ENCODE peak calls at places on chromosome 10, in four cellular contexts. One of them, this sample, is unnamed.

GRCh38 chr10:101489355-101489754 is 98.7 kb downstream of the POLL start:
- DNase-seq in A549: no peak
- DNase-seq in substantia nigra: no peak
- DNase-seq in effector memory CD4-positive, alpha-beta T cell: no peak
- DNase-seq in this sample: no peak

GRCh38 chr10:68167790-68168189 is 58.5 kb downstream of the MYPN start:
- DNase-seq in substantia nigra: no peak
- DNase-seq in effector memory CD4-positive, alpha-beta T cell: no peak
- DNase-seq in A549: no peak
- DNase-seq in this sample: no peak

GRCh38 chr10:3036155-3036554 is 31.2 kb upstream of the PFKP start:
- DNase-seq in A549: no peak
- DNase-seq in effector memory CD4-positive, alpha-beta T cell: no peak
- DNase-seq in substantia nigra: no peak
- DNase-seq in this sample: no peak

GRCh38 chr10:17062493-17063487 is 66.8 kb downstream of the CUBN start:
- DNase-seq in substantia nigra: no peak
- DNase-seq in A549: peak
- DNase-seq in effector memory CD4-positive, alpha-beta T cell: no peak
- DNase-seq in this sample: no peak

GRCh38 chr10:6563075-6563474 is 17.0 kb downstream of the PRKCQ start:
- DNase-seq in effector memory CD4-positive, alpha-beta T cell: no peak
- DNase-seq in A549: no peak
- DNase-seq in substantia nigra: no peak
- DNase-seq in this sample: no peak

GRCh38 chr10:99612167-99612831 is 7.9 kb downstream of the SLC25A28 start:
- DNase-seq in A549: peak
- DNase-seq in substantia nigra: no peak
- DNase-seq in effector memory CD4-positive, alpha-beta T cell: no peak
- DNase-seq in this sample: peak

GRCh38 chr10:79162861-79163662 is 94.3 kb downstream of the ZMIZ1 start:
- DNase-seq in substantia nigra: no peak
- DNase-seq in effector memory CD4-positive, alpha-beta T cell: no peak
- DNase-seq in A549: peak
- DNase-seq in this sample: no peak

GRCh38 chr10:94097656-94098055 is 103.9 kb downstream of the PLCE1 start:
- DNase-seq in effector memory CD4-positive, alpha-beta T cell: no peak
- DNase-seq in substantia nigra: no peak
- DNase-seq in A549: no peak
- DNase-seq in this sample: no peak

GRCh38 chr10:32985781-32986350 is 27.8 kb upstream of the ITGB1 start:
- DNase-seq in substantia nigra: no peak
- DNase-seq in effector memory CD4-positive, alpha-beta T cell: no peak
- DNase-seq in A549: peak
- DNase-seq in this sample: no peak

GRCh38 chr10:113047963-113048781 is 98.1 kb downstream of the TCF7L2 start:
- DNase-seq in A549: no peak
- DNase-seq in substantia nigra: no peak
- DNase-seq in effector memory CD4-positive, alpha-beta T cell: no peak
- DNase-seq in this sample: no peak

GRCh38 chr10:103745264-103746247 is 109.8 kb downstream of the SH3PXD2A start:
- DNase-seq in effector memory CD4-positive, alpha-beta T cell: peak
- DNase-seq in A549: no peak
- DNase-seq in substantia nigra: no peak
- DNase-seq in this sample: peak

GRCh38 chr10:88077977-88078376 is 214.6 kb downstream of the PTEN start:
- DNase-seq in A549: no peak
- DNase-seq in effector memory CD4-positive, alpha-beta T cell: no peak
- DNase-seq in substantia nigra: no peak
- DNase-seq in this sample: no peak

GRCh38 chr10:130746311-130746710 is 565.2 kb downstream of the TCERG1L start:
- DNase-seq in A549: no peak
- DNase-seq in substantia nigra: no peak
- DNase-seq in effector memory CD4-positive, alpha-beta T cell: no peak
- DNase-seq in this sample: no peak

GRCh38 chr10:96261930-96262329 is 9.4 kb downstream of the BLNK start:
- DNase-seq in A549: no peak
- DNase-seq in effector memory CD4-positive, alpha-beta T cell: no peak
- DNase-seq in substantia nigra: no peak
- DNase-seq in this sample: no peak

GRCh38 chr10:132270721-132271457 is 36.9 kb downstream of the STK32C start:
- DNase-seq in A549: no peak
- DNase-seq in effector memory CD4-positive, alpha-beta T cell: no peak
- DNase-seq in substantia nigra: no peak
- DNase-seq in this sample: no peak

GRCh38 chr10:44830022-44830421 is 81.1 kb upstream of the TMEM72 start:
- DNase-seq in substantia nigra: no peak
- DNase-seq in A549: no peak
- DNase-seq in effector memory CD4-positive, alpha-beta T cell: no peak
- DNase-seq in this sample: no peak

GRCh38 chr10:14617125-14617524 is 157.6 kb downstream of the FAM107B start:
- DNase-seq in A549: no peak
- DNase-seq in substantia nigra: no peak
- DNase-seq in effector memory CD4-positive, alpha-beta T cell: no peak
- DNase-seq in this sample: no peak

GRCh38 chr10:111076682-111077661 is at the start of gene ADRA2A:
- DNase-seq in A549: peak
- DNase-seq in effector memory CD4-positive, alpha-beta T cell: no peak
- DNase-seq in substantia nigra: no peak
- DNase-seq in this sample: no peak

GRCh38 chr10:75770634-75771081 is 339.2 kb downstream of the LRMDA start:
- DNase-seq in A549: no peak
- DNase-seq in substantia nigra: no peak
- DNase-seq in effector memory CD4-positive, alpha-beta T cell: no peak
- DNase-seq in this sample: no peak

GRCh38 chr10:62115321-62115720 is 153.3 kb downstream of the RTKN2 start:
- DNase-seq in effector memory CD4-positive, alpha-beta T cell: no peak
- DNase-seq in A549: no peak
- DNase-seq in substantia nigra: no peak
- DNase-seq in this sample: no peak

GRCh38 chr10:46254467-46254866 is 32.3 kb upstream of the ANTXRL start:
- DNase-seq in A549: no peak
- DNase-seq in substantia nigra: no peak
- DNase-seq in effector memory CD4-positive, alpha-beta T cell: no peak
- DNase-seq in this sample: no peak

GRCh38 chr10:7121154-7121797 is 289.6 kb downstream of the SFMBT2 start:
- DNase-seq in A549: peak
- DNase-seq in substantia nigra: no peak
- DNase-seq in effector memory CD4-positive, alpha-beta T cell: no peak
- DNase-seq in this sample: peak

GRCh38 chr10:45418859-45419672 is 45.0 kb downstream of the ALOX5 start:
- DNase-seq in effector memory CD4-positive, alpha-beta T cell: peak
- DNase-seq in A549: no peak
- DNase-seq in substantia nigra: peak
- DNase-seq in this sample: peak

GRCh38 chr10:87818505-87819273 is 663 bp upstream of the ATAD1 start:
- DNase-seq in A549: peak
- DNase-seq in substantia nigra: no peak
- DNase-seq in effector memory CD4-positive, alpha-beta T cell: peak
- DNase-seq in this sample: peak

GRCh38 chr10:98344589-98345038 is 70.4 kb downstream of the PYROXD2 start:
- DNase-seq in substantia nigra: no peak
- DNase-seq in effector memory CD4-positive, alpha-beta T cell: no peak
- DNase-seq in A549: no peak
- DNase-seq in this sample: no peak

GRCh38 chr10:62653254-62653653 is 151.3 kb upstream of the ADO start:
- DNase-seq in substantia nigra: no peak
- DNase-seq in A549: no peak
- DNase-seq in effector memory CD4-positive, alpha-beta T cell: no peak
- DNase-seq in this sample: no peak

GRCh38 chr10:29435809-29436501 is 147.1 kb downstream of the LYZL1 start:
- DNase-seq in effector memory CD4-positive, alpha-beta T cell: no peak
- DNase-seq in substantia nigra: no peak
- DNase-seq in A549: no peak
- DNase-seq in this sample: no peak

GRCh38 chr10:64329510-64329909 is 808.3 kb downstream of the REEP3 start:
- DNase-seq in A549: no peak
- DNase-seq in effector memory CD4-positive, alpha-beta T cell: no peak
- DNase-seq in substantia nigra: no peak
- DNase-seq in this sample: no peak

GRCh38 chr10:45421231-45422097 is 47.4 kb downstream of the ALOX5 start:
- DNase-seq in A549: no peak
- DNase-seq in substantia nigra: no peak
- DNase-seq in effector memory CD4-positive, alpha-beta T cell: no peak
- DNase-seq in this sample: no peak

GRCh38 chr10:21649441-21649872 is 115.4 kb downstream of the MLLT10 start:
- DNase-seq in substantia nigra: no peak
- DNase-seq in effector memory CD4-positive, alpha-beta T cell: no peak
- DNase-seq in A549: no peak
- DNase-seq in this sample: no peak

GRCh38 chr10:105138287-105138854 is 497.3 kb downstream of the SORCS3 start:
- DNase-seq in A549: no peak
- DNase-seq in effector memory CD4-positive, alpha-beta T cell: no peak
- DNase-seq in substantia nigra: no peak
- DNase-seq in this sample: no peak

GRCh38 chr10:80855348-80855971 is 317.8 kb downstream of the SH2D4B start:
- DNase-seq in substantia nigra: no peak
- DNase-seq in effector memory CD4-positive, alpha-beta T cell: no peak
- DNase-seq in A549: peak
- DNase-seq in this sample: no peak

GRCh38 chr10:102596506-102596971 is 47.7 kb upstream of the TRIM8 start:
- DNase-seq in substantia nigra: no peak
- DNase-seq in A549: peak
- DNase-seq in effector memory CD4-positive, alpha-beta T cell: no peak
- DNase-seq in this sample: peak

GRCh38 chr10:125154529-125154928 is 5.8 kb downstream of the CTBP2 start:
- DNase-seq in effector memory CD4-positive, alpha-beta T cell: no peak
- DNase-seq in substantia nigra: no peak
- DNase-seq in A549: no peak
- DNase-seq in this sample: no peak
- H3K27ac ChIP-seq in effector memory CD4-positive, alpha-beta T cell: no peak
- H3K27ac ChIP-seq in substantia nigra: peak
- H3K27ac ChIP-seq in A549: peak
- H3K27ac ChIP-seq in this sample: no peak

GRCh38 chr10:97280783-97281182 is 11.7 kb downstream of the ARHGAP19 start:
- DNase-seq in A549: no peak
- DNase-seq in substantia nigra: no peak
- DNase-seq in effector memory CD4-positive, alpha-beta T cell: no peak
- DNase-seq in this sample: no peak

GRCh38 chr10:97279121-97279815 is 13.2 kb downstream of the ARHGAP19 start:
- DNase-seq in substantia nigra: no peak
- DNase-seq in A549: peak
- DNase-seq in effector memory CD4-positive, alpha-beta T cell: no peak
- DNase-seq in this sample: no peak

GRCh38 chr10:97274828-97275227 is 17.6 kb downstream of the ARHGAP19 start:
- DNase-seq in substantia nigra: no peak
- DNase-seq in A549: no peak
- DNase-seq in effector memory CD4-positive, alpha-beta T cell: no peak
- DNase-seq in this sample: no peak

GRCh38 chr10:97277551-97277950 is 14.9 kb downstream of the ARHGAP19 start:
- DNase-seq in A549: no peak
- DNase-seq in substantia nigra: no peak
- DNase-seq in effector memory CD4-positive, alpha-beta T cell: no peak
- DNase-seq in this sample: no peak

GRCh38 chr10:97278491-97278989 is 13.9 kb downstream of the ARHGAP19 start:
- DNase-seq in A549: peak
- DNase-seq in effector memory CD4-positive, alpha-beta T cell: no peak
- DNase-seq in substantia nigra: no peak
- DNase-seq in this sample: no peak
- H3K27ac ChIP-seq in A549: peak
- H3K27ac ChIP-seq in effector memory CD4-positive, alpha-beta T cell: no peak
- H3K27ac ChIP-seq in substantia nigra: no peak
- H3K27ac ChIP-seq in this sample: no peak

DNA sequence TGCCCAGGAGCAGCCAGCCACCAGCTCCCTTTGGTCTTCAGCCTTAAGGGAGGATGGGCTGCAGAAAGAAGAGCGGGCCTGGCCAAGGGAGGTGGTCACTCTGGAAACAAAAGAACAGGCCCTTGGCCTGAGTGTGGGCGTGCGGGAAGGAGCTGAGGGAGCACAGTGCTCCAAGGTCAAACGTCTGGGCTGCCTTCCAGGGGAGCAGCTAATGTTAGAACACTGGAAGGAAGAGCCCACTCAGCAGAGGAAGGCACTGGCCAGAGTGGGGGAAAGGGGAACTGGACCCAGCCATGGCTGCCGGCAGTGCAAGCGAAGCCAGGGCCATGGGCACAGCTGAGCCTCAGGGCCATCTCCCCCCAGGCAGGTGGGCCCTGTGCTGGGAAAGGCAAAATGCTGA is 42.7 kb downstream of the FAM53B start:
- DNase-seq in effector memory CD4-positive, alpha-beta T cell: no peak
- DNase-seq in substantia nigra: no peak
- DNase-seq in A549: no peak
- DNase-seq in this sample: no peak
- H3K27ac ChIP-seq in effector memory CD4-positive, alpha-beta T cell: peak
- H3K27ac ChIP-seq in substantia nigra: peak
- H3K27ac ChIP-seq in A549: no peak
- H3K27ac ChIP-seq in this sample: peak

DNA sequence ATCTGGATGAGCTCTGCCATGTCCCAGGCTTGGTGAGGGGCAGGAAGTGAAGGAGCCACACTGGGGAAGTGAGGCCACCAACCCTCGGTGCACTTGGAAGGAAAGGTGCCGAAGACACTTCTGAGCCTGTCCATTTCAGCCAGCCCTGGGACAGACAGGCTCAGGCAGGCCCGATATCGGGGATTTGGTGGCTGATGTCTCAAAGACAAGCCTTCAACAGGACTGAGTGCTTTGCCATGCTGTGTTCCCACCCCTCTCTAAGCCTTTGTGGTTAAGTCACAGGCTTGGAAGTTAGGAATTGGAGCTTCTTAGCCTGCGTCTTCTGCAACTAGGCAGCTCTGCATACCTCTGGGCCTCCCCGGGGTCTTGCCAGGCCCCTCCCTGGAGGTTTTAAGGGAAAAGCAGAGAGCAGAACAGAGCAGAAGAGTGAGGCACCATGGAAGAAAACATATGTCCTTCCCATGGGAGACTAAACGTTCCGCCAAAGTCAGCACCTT is 72.0 kb downstream of the AFAP1L2 start:
- DNase-seq in effector memory CD4-positive, alpha-beta T cell: no peak
- DNase-seq in substantia nigra: no peak
- DNase-seq in A549: no peak
- DNase-seq in this sample: no peak
- H3K27ac ChIP-seq in effector memory CD4-positive, alpha-beta T cell: no peak
- H3K27ac ChIP-seq in substantia nigra: no peak
- H3K27ac ChIP-seq in A549: no peak
- H3K27ac ChIP-seq in this sample: no peak

GRCh38 chr10:71817831-71818268 is 33.2 kb downstream of the PSAP start:
- DNase-seq in substantia nigra: no peak
- DNase-seq in effector memory CD4-positive, alpha-beta T cell: no peak
- DNase-seq in A549: no peak
- DNase-seq in this sample: no peak
- H3K27ac ChIP-seq in substantia nigra: peak
- H3K27ac ChIP-seq in effector memory CD4-positive, alpha-beta T cell: no peak
- H3K27ac ChIP-seq in A549: no peak
- H3K27ac ChIP-seq in this sample: no peak

DNA sequence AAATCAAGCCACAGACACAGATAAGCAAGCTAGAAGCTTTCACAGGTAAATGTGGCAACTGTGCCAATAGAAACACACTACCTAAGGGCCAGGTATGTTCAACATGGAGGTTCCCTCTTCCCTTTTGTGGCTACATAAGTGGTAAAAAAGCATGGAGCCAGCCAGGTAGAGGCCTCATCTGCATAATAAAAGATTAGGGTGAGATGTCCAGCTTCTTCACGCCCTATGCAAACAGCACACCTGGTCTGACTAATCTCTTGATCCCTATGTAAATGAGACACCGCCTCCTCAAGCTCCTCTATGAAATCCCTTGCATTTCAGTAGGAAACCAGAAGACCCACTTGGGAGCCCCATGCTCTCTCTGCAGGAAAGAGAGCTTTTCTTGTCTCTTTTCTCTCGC is 282.2 kb downstream of the NEBL start:
- DNase-seq in substantia nigra: no peak
- DNase-seq in effector memory CD4-positive, alpha-beta T cell: no peak
- DNase-seq in A549: no peak
- DNase-seq in this sample: no peak
- H3K27ac ChIP-seq in substantia nigra: no peak
- H3K27ac ChIP-seq in effector memory CD4-positive, alpha-beta T cell: no peak
- H3K27ac ChIP-seq in A549: no peak
- H3K27ac ChIP-seq in this sample: no peak

This sample was measured in CD4-positive, CD25-positive, alpha-beta regulatory T cell.